ENCODE peak calls at places on chromosomes 6 and 20, in eight cellular contexts. M is thoracic aorta, G is PC-9, J is fibroblast of mammary gland, D is OCI-LY7, K is fibroblast of lung, F is retinal pigment epithelial cell, O is bronchial epithelial cell. C is an unnamed sample.

GRCh38 chr20:47502271-47502730 is 614 bp downstream of the NCOA3 start:
- DNase-seq in D (no peak), O (no peak), K (no peak), M (no peak), J (no peak), F (no peak), G (peak; percentile 20), C (peak; percentile 54)

GRCh38 chr20:56916345-56916622 is 287.2 kb downstream of the TFAP2C start:
- DNase-seq in M (no peak), J (no peak), K (no peak), D (no peak), G (no peak), O (no peak), F (no peak), C (no peak)

GRCh38 chr20:49768204-49769124 is 44.2 kb upstream of the SLC9A8 start:
- DNase-seq in O (peak; percentile 95), K (peak; percentile 77), J (peak; percentile 86), G (peak; percentile 91), M (no peak), F (peak; percentile 48), D (no peak), C (peak; percentile 96)

GRCh38 chr6:75991941-75992340 is 80.5 kb downstream of the IMPG1 start:
- DNase-seq in O (no peak), M (no peak), J (no peak), D (no peak), G (no peak), K (no peak), F (no peak), C (peak; percentile 15)

GRCh38 chr6:6179858-6180257 is 140.6 kb downstream of the F13A1 start:
- DNase-seq in D (no peak), F (no peak), G (no peak), J (no peak), O (no peak), K (no peak), M (no peak), C (no peak)

GRCh38 chr6:166938150-166938549 is 18.2 kb downstream of the RNASET2 start:
- DNase-seq in J (no peak), F (no peak), D (no peak), K (no peak), G (no peak), O (no peak), M (no peak), C (no peak)

GRCh38 chr6:77298298-77298697 is 165.0 kb downstream of the HTR1B start:
- DNase-seq in F (no peak), M (no peak), D (no peak), K (no peak), O (no peak), G (no peak), J (no peak), C (no peak)

GRCh38 chr6:140490086-140490485 is 1115.6 kb upstream of the CITED2 start:
- DNase-seq in O (peak; percentile 68), J (peak; percentile 45), M (no peak), G (no peak), F (no peak), D (no peak), K (peak; percentile 33), C (no peak)

GRCh38 chr20:18632196-18632789 is 44.4 kb downstream of the DTD1 start:
- DNase-seq in O (peak; percentile 31), F (peak; percentile 29), M (no peak), D (peak; percentile 71), G (peak; percentile 57), K (peak; percentile 71), J (peak; percentile 64), C (peak; percentile 86)

GRCh38 chr20:9532069-9532809 is 17.8 kb downstream of the LAMP5 start:
- DNase-seq in O (peak; percentile 35), J (no peak), F (no peak), G (no peak), M (no peak), D (no peak), K (no peak), C (no peak)

GRCh38 chr20:34062651-34063482 is 49.2 kb downstream of the EIF2S2 start:
- DNase-seq in O (peak; percentile 77), M (no peak), J (peak; percentile 77), K (no peak), G (no peak), F (no peak), D (no peak), C (no peak)

GRCh38 chr6:133891814-133892443 is 3.0 kb downstream of the TCF21 start:
- DNase-seq in O (no peak), F (no peak), K (no peak), J (no peak), M (no peak), G (no peak), D (no peak), C (no peak)
- H3K4me3 ChIP-seq in O (no peak overlapping the region), F (peak overlapping the region; percentile 39), K (peak overlapping the region; percentile 95), J (no peak overlapping the region), M (peak overlapping the region; percentile 64), G (peak overlapping the region; percentile 84), D (no peak overlapping the region), C (no peak overlapping the region)

GRCh38 chr6:31836676-31837611 is 9.4 kb downstream of the HSPA1B start:
- DNase-seq in G (no peak), K (peak; percentile 65), F (no peak), M (no peak), O (peak; percentile 53), D (peak; percentile 48), J (peak; percentile 67), C (no peak)
- H3K4me3 ChIP-seq in G (peak overlapping the region; percentile 94), K (peak overlapping the region; percentile 97), F (peak overlapping the region; percentile 97), M (peak overlapping the region; percentile 98), O (peak overlapping the region; percentile 91), D (peak overlapping the region; percentile 99), J (peak overlapping the region; percentile 92), C (peak overlapping the region; percentile 86)

DNA sequence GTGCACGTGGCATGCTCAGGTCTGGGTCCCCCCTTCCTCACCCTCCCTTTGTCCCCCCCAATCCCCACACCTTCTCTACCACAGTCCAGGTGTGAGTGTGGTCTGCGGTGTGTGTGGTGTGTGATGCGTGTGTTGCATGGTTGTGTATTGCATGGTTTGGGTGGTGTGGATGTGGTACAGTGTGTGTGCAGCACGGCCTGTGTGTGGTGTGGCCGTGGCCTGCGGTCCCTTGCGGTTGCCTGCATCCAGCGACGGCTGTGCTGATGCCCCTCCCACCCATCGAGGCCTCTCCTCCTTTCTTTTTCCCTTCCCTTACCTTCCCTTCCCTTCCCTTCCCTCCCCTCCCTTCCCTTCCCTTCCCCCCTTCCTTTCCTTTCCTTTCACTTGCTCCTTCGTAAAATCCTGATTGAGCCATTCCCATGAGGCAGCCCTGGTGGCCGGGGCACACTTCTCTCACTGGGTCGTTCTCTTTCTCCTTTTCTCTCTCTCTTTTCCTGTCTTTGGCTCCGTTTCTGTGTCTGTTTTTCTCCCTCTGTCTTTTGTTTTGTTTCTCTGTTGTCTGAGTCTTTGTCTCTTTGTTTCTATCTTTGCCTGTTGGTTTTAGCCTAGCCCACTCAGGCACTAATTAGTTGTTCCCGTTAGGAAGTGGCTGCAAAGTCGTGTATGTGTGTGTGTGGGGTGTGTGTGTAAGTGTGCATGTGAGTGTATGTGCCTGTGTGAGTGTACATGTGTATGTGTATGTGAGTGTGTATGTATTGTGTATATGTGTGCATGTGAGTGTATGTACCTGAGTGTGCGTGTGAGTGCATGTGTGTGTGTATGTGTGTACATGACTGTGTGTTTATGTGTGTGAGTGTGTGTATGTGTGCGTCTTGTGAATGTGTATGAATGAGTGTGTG is 65.7 kb downstream of the SRC start:
- DNase-seq in F (no peak), J (no peak), D (no peak), K (no peak), M (no peak), O (no peak), G (no peak), C (no peak)
- H3K4me3 ChIP-seq in F (no peak overlapping the region), J (no peak overlapping the region), D (peak overlapping the region; percentile 23), K (peak overlapping the region; percentile 31), M (peak overlapping the region; percentile 48), O (no peak overlapping the region), G (no peak overlapping the region), C (no peak overlapping the region)

GRCh38 chr20:21554376-21554890 is 40.6 kb upstream of the NKX2-2 start:
- DNase-seq in G (no peak), J (no peak), O (no peak), D (no peak), F (no peak), K (no peak), M (no peak), C (no peak)
- H3K4me3 ChIP-seq in G (no peak overlapping the region), J (no peak overlapping the region), O (no peak overlapping the region), D (no peak overlapping the region), F (no peak overlapping the region), K (no peak overlapping the region), M (no peak overlapping the region), C (no peak overlapping the region)

GRCh38 chr20:25294459-25295385 is 46.8 kb downstream of the PYGB start:
- DNase-seq in F (no peak), G (peak; percentile 51), O (no peak), J (peak; percentile 51), M (no peak), K (peak; percentile 60), D (peak; percentile 77), C (peak; percentile 86)

GRCh38 chr20:25296094-25297093 is 48.5 kb downstream of the PYGB start:
- DNase-seq in K (peak; percentile 49), D (peak; percentile 56), G (peak; percentile 29), O (no peak), F (no peak), M (no peak), J (peak; percentile 57), C (peak; percentile 56)

GRCh38 chr20:25293910-25294458 is 46.1 kb downstream of the PYGB start:
- DNase-seq in J (no peak), M (no peak), F (no peak), G (no peak), O (no peak), D (no peak), K (no peak), C (no peak)

GRCh38 chr20:25297141-25297905 is 49.4 kb downstream of the PYGB start:
- DNase-seq in F (no peak), J (no peak), G (no peak), M (no peak), D (no peak), O (no peak), K (no peak), C (no peak)

GRCh38 chr20:25295386-25296093 is 47.7 kb downstream of the PYGB start:
- DNase-seq in J (no peak), O (peak; percentile 44), M (no peak), G (no peak), D (no peak), K (no peak), F (no peak), C (no peak)
- H3K4me3 ChIP-seq in J (no peak overlapping the region), O (no peak overlapping the region), M (no peak overlapping the region), G (no peak overlapping the region), D (no peak overlapping the region), K (no peak overlapping the region), F (no peak overlapping the region), C (no peak overlapping the region)

GRCh38 chr20:43666376-43667328 is at the start of gene MYBL2:
- DNase-seq in K (peak; percentile 51), D (peak; percentile 92), F (peak; percentile 13), M (no peak), O (peak; percentile 17), G (peak; percentile 72), J (peak; percentile 46), C (peak; percentile 87)
- H3K4me3 ChIP-seq in K (peak within 1 kb of the TSS; percentile 35), D (peak within 1 kb of the TSS; percentile 96), F (peak within 1 kb of the TSS; percentile 58), M (peak within 1 kb of the TSS; percentile 14), O (peak within 1 kb of the TSS; percentile 47), G (peak within 1 kb of the TSS; percentile 70), J (peak within 1 kb of the TSS; percentile 52), C (peak within 1 kb of the TSS; percentile 68)